ENCODE peak calls at places on chromosomes 2 and 18, in eight cellular contexts. D, V, P, E, B, F, X and K are unnamed samples. For H3K27me3 and H3K9me3, the result is how much of the 10 kb centered on the place peaks cover.

GRCh38 chr2:195461010-195461409 is 196.0 kb upstream of the SLC39A10 start:
- DNase-seq in X (no peak), V (no peak), B (no peak), E (no peak), D (no peak), F (no peak), P (no peak), K (no peak)

GRCh38 chr18:41326311-41326710 is 628.7 kb upstream of the PIK3C3 start:
- DNase-seq in D (no peak), F (no peak), B (no peak), P (no peak), V (no peak), E (no peak), X (peak), K (no peak)

GRCh38 chr18:26806224-26806623 is 59.3 kb downstream of the AQP4 start:
- DNase-seq in E (no peak), X (no peak), D (no peak), P (no peak), F (no peak), B (no peak), V (no peak), K (no peak)

GRCh38 chr18:13425357-13426095 is 207.0 kb downstream of the LDLRAD4 start:
- DNase-seq in B (no peak), F (no peak), V (no peak), P (no peak), D (no peak), X (no peak), E (no peak), K (no peak)

GRCh38 chr2:132754392-132754791 is 84.4 kb upstream of the LYPD1 start:
- DNase-seq in P (no peak), V (no peak), D (no peak), F (no peak), X (no peak), B (no peak), E (no peak), K (no peak)

GRCh38 chr2:37343537-37344434 is 644 bp upstream of the QPCT start:
- DNase-seq in E (peak), V (no peak), D (no peak), F (no peak), B (no peak), X (peak), P (no peak), K (peak)

GRCh38 chr18:48409591-48410094 is 460 bp upstream of the ZBTB7C start:
- DNase-seq in E (no peak), F (peak), V (no peak), X (peak), P (peak), D (no peak), B (no peak), K (peak)

GRCh38 chr2:104599802-104600510 is 254.0 kb upstream of the POU3F3 start:
- DNase-seq in E (no peak), P (no peak), V (no peak), X (peak), D (peak), B (no peak), F (no peak), K (peak)

GRCh38 chr2:95380731-95381130 is 21.8 kb upstream of the FAHD2A start:
- DNase-seq in V (no peak), D (no peak), E (no peak), B (no peak), P (no peak), F (no peak), X (no peak), K (no peak)

GRCh38 chr2:147368306-147368705 is 476.5 kb upstream of the ACVR2A start:
- DNase-seq in E (no peak), B (no peak), X (no peak), P (no peak), D (no peak), V (no peak), F (no peak), K (no peak)

GRCh38 chr2:40642261-40642660 is 190.4 kb upstream of the SLC8A1 start:
- DNase-seq in F (no peak), P (no peak), V (no peak), X (peak), D (no peak), B (no peak), E (no peak), K (no peak)

GRCh38 chr2:99066075-99066557 is 75.4 kb upstream of the C2orf15 start:
- DNase-seq in P (peak), X (peak), B (peak), D (no peak), E (peak), F (no peak), V (no peak), K (no peak)

GRCh38 chr18:44031063-44031462 is 649.6 kb upstream of the SETBP1 start:
- DNase-seq in P (no peak), E (no peak), D (no peak), F (no peak), B (no peak), V (no peak), X (no peak), K (no peak)

GRCh38 chr2:150911766-150912280 is 349.8 kb downstream of the RBM43 start:
- DNase-seq in F (peak), D (no peak), X (peak), V (peak), E (no peak), P (no peak), B (peak), K (peak)

GRCh38 chr2:59691518-59692190 is 861.8 kb downstream of the BCL11A start:
- DNase-seq in B (no peak), F (no peak), P (no peak), X (no peak), D (no peak), E (no peak), V (no peak), K (no peak)

GRCh38 chr2:89767581-89768435 is 1076.3 kb downstream of the RPIA start:
- DNase-seq in F (peak), X (no peak), P (no peak), V (peak), E (no peak), D (no peak), B (no peak), K (no peak)

GRCh38 chr2:85409719-85410583 is at the start of gene CAPG:
- DNase-seq in X (no peak), D (no peak), E (no peak), F (peak), V (peak), B (no peak), P (no peak), K (peak)

GRCh38 chr18:10167759-10168158 is 253.9 kb downstream of the VAPA start:
- DNase-seq in E (no peak), X (no peak), D (no peak), F (no peak), P (no peak), B (no peak), V (no peak), K (no peak)

GRCh38 chr2:187102381-187102780 is 253.4 kb upstream of the ZSWIM2 start:
- DNase-seq in X (peak), F (no peak), V (no peak), P (no peak), E (no peak), B (no peak), D (no peak), K (no peak)

GRCh38 chr2:19217203-19217602 is 141.2 kb downstream of the OSR1 start:
- DNase-seq in P (no peak), B (no peak), X (peak), E (no peak), V (no peak), F (no peak), D (peak), K (no peak)

GRCh38 chr2:135997380-135997779 is 12.0 kb upstream of the DARS1 start:
- DNase-seq in B (no peak), V (no peak), X (no peak), F (no peak), P (no peak), E (peak), D (no peak), K (no peak)

GRCh38 chr2:190340369-190340768 is 3.0 kb upstream of the INPP1 start:
- DNase-seq in E (peak), X (no peak), F (no peak), B (no peak), D (no peak), P (no peak), V (no peak), K (no peak)

GRCh38 chr2:98794214-98794810 is 63.4 kb upstream of the MGAT4A start:
- DNase-seq in X (peak), V (no peak), F (no peak), E (no peak), B (no peak), D (peak), P (no peak), K (no peak)

GRCh38 chr2:56681659-56682396 is 498.0 kb downstream of the CCDC85A start:
- DNase-seq in F (no peak), E (no peak), B (no peak), V (no peak), D (no peak), X (peak), P (no peak), K (no peak)

GRCh38 chr2:188786368-188786781 is 187.8 kb upstream of the COL3A1 start:
- DNase-seq in B (no peak), P (no peak), E (no peak), D (no peak), V (no peak), X (peak), F (no peak), K (peak)

GRCh38 chr2:82124629-82125028 is 1820.1 kb upstream of the LRRTM1 start:
- DNase-seq in F (no peak), P (no peak), E (no peak), V (no peak), B (no peak), D (no peak), X (no peak), K (peak)

GRCh38 chr18:2222270-2223185 is 348.8 kb downstream of the METTL4 start:
- DNase-seq in B (no peak), V (no peak), P (no peak), F (no peak), D (no peak), E (no peak), X (no peak), K (no peak)

GRCh38 chr18:3012306-3012919 is 531 bp downstream of the LPIN2 start:
- DNase-seq in B (no peak), V (peak), F (peak), P (peak), D (no peak), E (no peak), X (peak), K (peak)

GRCh38 chr18:67597759-67598158 is 81.2 kb upstream of the DSEL start:
- DNase-seq in B (no peak), F (no peak), X (peak), D (no peak), V (no peak), E (no peak), P (no peak), K (no peak)

GRCh38 chr2:189661957-189662321 is 680 bp downstream of the ASNSD1 start:
- DNase-seq in F (no peak), X (no peak), P (no peak), D (no peak), E (no peak), V (no peak), B (no peak), K (no peak)

GRCh38 chr2:19349911-19350677 is 8.3 kb downstream of the OSR1 start:
- DNase-seq in X (peak), E (peak), B (no peak), P (peak), D (peak), V (no peak), F (peak), K (peak)

GRCh38 chr2:209468796-209469325 is 45.0 kb downstream of the MAP2 start:
- DNase-seq in B (no peak), F (no peak), D (no peak), X (no peak), P (no peak), E (no peak), V (no peak), K (no peak)

GRCh38 chr18:56284319-56284718 is 354.1 kb downstream of the TXNL1 start:
- DNase-seq in E (no peak), D (no peak), X (peak), B (no peak), F (no peak), P (no peak), V (no peak), K (no peak)

GRCh38 chr2:71618327-71619113 is 165.2 kb downstream of the DYSF start:
- DNase-seq in X (no peak), B (no peak), F (no peak), E (no peak), D (peak), P (no peak), V (peak), K (peak)

GRCh38 chr2:48946444-48947048 is 191.0 kb upstream of the LHCGR start:
- DNase-seq in P (peak), E (peak), X (peak), F (no peak), B (peak), V (peak), D (no peak), K (no peak)

GRCh38 chr2:211822686-211823335 is 715.8 kb downstream of the ERBB4 start:
- DNase-seq in P (no peak), B (no peak), F (no peak), D (no peak), X (no peak), V (no peak), E (no peak), K (no peak)

GRCh38 chr18:59707306-59707705 is 10.1 kb upstream of the CCBE1 start:
- DNase-seq in B (no peak), F (no peak), E (no peak), V (no peak), D (no peak), P (no peak), X (no peak), K (no peak)

GRCh38 chr2:199910338-199911051 is 598 bp upstream of the C2orf69 start:
- DNase-seq in B (no peak), E (no peak), P (no peak), D (no peak), X (no peak), F (no peak), V (no peak), K (no peak)

GRCh38 chr18:35418610-35419009 is 41.5 kb upstream of the ZNF396 start:
- DNase-seq in X (no peak), D (no peak), F (no peak), V (no peak), B (no peak), P (no peak), E (no peak), K (no peak)

GRCh38 chr18:35413163-35413511 is 36.0 kb upstream of the ZNF396 start:
- DNase-seq in X (no peak), D (no peak), B (no peak), E (no peak), V (no peak), F (no peak), P (no peak), K (no peak)

GRCh38 chr18:35417223-35417622 is 40.1 kb upstream of the ZNF396 start:
- DNase-seq in F (no peak), D (no peak), B (no peak), V (no peak), X (no peak), P (no peak), E (no peak), K (no peak)

GRCh38 chr18:35410561-35410960 is 33.4 kb upstream of the ZNF396 start:
- DNase-seq in V (no peak), E (no peak), B (no peak), F (no peak), X (no peak), P (no peak), D (no peak), K (no peak)

DNA sequence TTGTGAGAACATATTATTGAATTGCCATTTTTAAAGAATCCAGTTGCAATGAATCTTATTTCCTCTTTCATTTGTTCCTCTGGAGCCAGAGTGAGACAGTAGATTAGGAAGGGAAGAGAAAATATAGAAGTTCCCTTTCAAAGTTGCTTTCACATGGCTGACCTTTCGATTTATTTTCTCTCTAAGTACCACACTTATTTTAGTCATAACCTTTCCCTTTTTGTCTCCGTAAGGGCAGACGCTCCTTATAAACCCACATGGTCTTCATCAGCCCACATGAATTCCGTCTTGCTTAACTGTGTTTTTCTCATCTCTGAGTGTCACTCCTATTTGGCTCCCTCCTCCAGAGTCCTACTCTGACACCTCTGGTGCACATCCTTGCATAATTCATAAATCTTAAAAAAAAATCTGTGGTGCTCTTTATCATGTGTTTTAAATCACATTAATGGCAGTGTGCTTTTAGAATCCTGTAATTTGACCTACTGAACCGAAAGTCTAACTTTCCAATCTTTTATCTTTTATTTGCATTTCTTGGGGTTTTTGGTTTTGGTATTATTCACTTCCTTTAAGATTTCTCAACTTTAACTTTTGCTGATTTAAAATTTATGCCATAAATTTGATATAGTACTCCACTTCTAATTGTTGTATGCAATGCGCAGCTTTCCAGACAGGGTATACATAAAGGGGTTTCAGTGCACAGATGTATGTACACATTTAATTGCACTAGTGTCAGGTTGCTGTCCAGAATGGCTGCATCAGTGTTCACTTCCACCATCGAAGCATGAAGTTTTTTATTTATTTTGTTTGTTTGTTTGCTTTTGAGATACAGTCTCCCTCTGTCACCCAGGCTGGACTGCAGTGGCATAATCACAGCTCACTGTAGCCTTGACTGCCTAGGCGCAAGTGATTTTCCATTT is 38.6 kb upstream of the ZNF396 start:
- DNase-seq in V (no peak), F (no peak), E (no peak), P (no peak), D (no peak), B (no peak), X (peak), K (no peak)
- H3K4me3 ChIP-seq in V (no peak), F (no peak), E (no peak), P (no peak), D (no peak), B (no peak), X (peak), K (no peak)

GRCh38 chr2:236159778-236160170 is 8.4 kb downstream of the GBX2 start:
- DNase-seq in E (no peak), B (no peak), P (no peak), X (no peak), V (no peak), D (no peak), F (no peak), K (no peak)
- H3K27me3 ChIP-seq in E (half or more), B (under half), P (under half), X (under half), V (half or more), D (half or more), F (half or more), K (under half)

DNA sequence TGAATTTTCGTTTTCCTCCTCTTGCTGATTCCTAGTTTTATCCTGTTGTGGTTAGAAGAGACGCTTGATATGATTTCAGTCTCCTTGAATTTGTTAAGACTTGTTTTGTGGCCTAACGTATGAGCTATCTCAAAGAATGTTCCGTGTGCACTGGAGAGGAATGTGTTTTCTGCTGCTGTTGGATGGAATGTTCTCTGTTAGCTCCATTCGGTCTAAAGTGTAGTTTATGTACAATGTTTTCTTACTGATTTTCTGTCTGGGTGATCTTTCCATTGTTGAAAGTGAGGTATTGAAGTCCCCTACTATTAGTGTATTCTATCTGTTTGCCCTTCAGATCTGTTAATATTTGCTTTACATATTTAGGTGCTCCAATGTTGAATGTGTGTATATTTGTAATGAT is 25.9 kb downstream of the COLEC11 start:
- DNase-seq in E (no peak), D (no peak), X (peak), P (no peak), V (no peak), B (no peak), F (no peak), K (no peak)
- H3K9me3 ChIP-seq in E (under half), D (under half), X (under half), P (under half), V (under half), B (under half), F (under half), K (under half)

GRCh38 chr2:55311444-55311870 is 42.4 kb upstream of the MTIF2 start:
- DNase-seq in B (no peak), D (no peak), X (peak), V (no peak), F (no peak), P (no peak), E (no peak), K (peak)

GRCh38 chr2:55314985-55315384 is 46.0 kb upstream of the MTIF2 start:
- DNase-seq in E (no peak), F (no peak), B (no peak), D (no peak), P (no peak), V (no peak), X (no peak), K (no peak)

DNA sequence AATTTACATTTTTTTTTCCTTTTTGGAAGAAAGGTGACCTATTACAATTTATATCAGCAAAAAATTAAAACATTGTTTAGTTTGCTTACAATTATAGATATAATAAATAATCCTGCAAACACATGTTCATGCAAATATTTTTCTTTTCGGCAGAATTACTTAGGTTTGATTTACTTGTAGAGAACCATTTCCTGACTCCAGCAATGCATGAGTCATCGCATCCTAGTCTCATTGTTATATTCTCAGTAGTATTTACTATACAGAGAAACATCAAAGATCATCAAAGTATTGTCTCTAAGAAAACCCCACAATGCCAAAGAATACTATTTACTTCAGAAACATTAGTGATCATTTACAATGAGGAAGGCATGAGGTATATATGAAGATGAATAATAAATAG is 40.4 kb upstream of the MTIF2 start:
- DNase-seq in P (no peak), B (no peak), E (no peak), D (no peak), F (no peak), V (no peak), X (peak), K (peak)
- H3K4me3 ChIP-seq in P (no peak), B (no peak), E (no peak), D (no peak), F (no peak), V (no peak), X (no peak), K (no peak)

GRCh38 chr2:240223631-240224030 is 83.2 kb upstream of the OTOS start:
- DNase-seq in V (peak), B (no peak), E (no peak), X (no peak), D (no peak), P (no peak), F (no peak), K (no peak)
- H3K27me3 ChIP-seq in V (under half), B (under half), E (under half), X (half or more), D (half or more), P (under half), F (under half), K (under half)

GRCh38 chr18:6096747-6097146 is 201.4 kb upstream of the TMEM200C start:
- DNase-seq in F (no peak), X (no peak), P (no peak), V (no peak), E (peak), B (no peak), D (no peak), K (no peak)
- H3K9me3 ChIP-seq in F (under half), X (under half), P (under half), V (under half), E (under half), B (under half), D (under half), K (under half)